ENCODE peak calls at places on chromosomes 11 and 22, in nine cellular contexts. D, E, H, X, Z, S, U, I and O are unnamed samples.

GRCh38 chr11:33258631-33259184 is 1.5 kb downstream of the HIPK3 start:
- DNase-seq in Z (peak; percentile 56), H (no peak), S (no peak), I (no peak), X (no peak), U (no peak), D (no peak), E (no peak), O (no peak)

GRCh38 chr11:57357310-57357709 is 19.2 kb downstream of the P2RX3 start:
- DNase-seq in Z (no peak), S (no peak), E (no peak), X (no peak), U (no peak), I (no peak), D (no peak), H (no peak), O (no peak)

GRCh38 chr11:33692013-33692504 is 8.6 kb downstream of the C11orf91 start:
- DNase-seq in S (no peak), H (no peak), X (no peak), U (peak; percentile 85), D (peak; percentile 76), Z (peak; percentile 98), E (peak; percentile 15), I (peak; percentile 56), O (peak; percentile 67)

GRCh38 chr11:74204692-74205091 is 33.6 kb downstream of the PPME1 start:
- DNase-seq in S (no peak), U (no peak), E (no peak), X (no peak), Z (no peak), I (peak; percentile 38), H (no peak), D (no peak), O (no peak)

GRCh38 chr22:44862981-44863860 is 110.8 kb downstream of the ARHGAP8 start:
- DNase-seq in U (no peak), S (no peak), H (no peak), E (peak; percentile 73), X (no peak), Z (no peak), I (peak; percentile 37), D (no peak), O (no peak)

GRCh38 chr11:30586251-30587144 is at the start of gene MPPED2:
- DNase-seq in H (peak; percentile 73), Z (no peak), X (no peak), D (peak; percentile 78), E (peak; percentile 83), S (peak; percentile 56), U (peak; percentile 15), I (peak; percentile 43), O (peak; percentile 64)

GRCh38 chr22:20402960-20403778 is 9.2 kb downstream of the ZNF74 start:
- DNase-seq in S (no peak), Z (no peak), I (no peak), X (no peak), E (no peak), U (no peak), H (no peak), D (no peak), O (no peak)

GRCh38 chr11:67295846-67296245 is 6.7 kb downstream of the ANKRD13D start:
- DNase-seq in X (no peak), I (no peak), Z (no peak), S (no peak), E (no peak), H (no peak), D (no peak), U (no peak), O (no peak)

GRCh38 chr22:43823911-43824665 is 12.0 kb upstream of the EFCAB6 start:
- DNase-seq in D (peak; percentile 32), U (no peak), X (no peak), E (no peak), H (no peak), Z (no peak), S (peak; percentile 5), I (no peak), O (no peak)

GRCh38 chr22:19291218-19291579 is 320 bp downstream of the CLTCL1 start:
- DNase-seq in E (peak; percentile 51), D (peak; percentile 75), H (peak; percentile 78), S (peak; percentile 50), Z (no peak), I (peak; percentile 11), U (no peak), X (no peak), O (peak; percentile 69)

GRCh38 chr22:39117585-39118191 is 20.6 kb downstream of the APOBEC3H start:
- DNase-seq in Z (peak; percentile 49), X (peak; percentile 57), U (peak; percentile 22), H (peak; percentile 50), I (peak; percentile 92), D (peak; percentile 17), E (peak; percentile 39), S (no peak), O (no peak)

GRCh38 chr11:117625237-117625636 is 171.8 kb downstream of the DSCAML1 start:
- DNase-seq in U (no peak), X (no peak), I (no peak), E (no peak), S (no peak), D (no peak), Z (no peak), H (peak; percentile 69), O (no peak)

GRCh38 chr11:110295487-110296225 is 758 bp downstream of the RDX start:
- DNase-seq in E (peak; percentile 75), S (peak; percentile 64), U (peak; percentile 75), I (peak; percentile 90), D (peak; percentile 71), Z (peak; percentile 40), H (peak; percentile 77), X (peak; percentile 21), O (peak; percentile 67)

GRCh38 chr22:44159811-44160210 is 20.9 kb upstream of the PARVG start:
- DNase-seq in X (no peak), E (no peak), D (peak; percentile 19), S (no peak), H (no peak), I (no peak), U (no peak), Z (no peak), O (peak; percentile 9)

GRCh38 chr11:83528225-83528624 is 242.1 kb upstream of the CCDC90B start:
- DNase-seq in U (no peak), S (no peak), D (no peak), H (no peak), Z (no peak), X (no peak), I (no peak), E (no peak), O (no peak)

GRCh38 chr11:102177974-102178631 is 67.9 kb downstream of the YAP1 start:
- DNase-seq in D (no peak), H (no peak), S (no peak), Z (peak; percentile 94), U (no peak), E (peak; percentile 24), I (no peak), X (no peak), O (no peak)

GRCh38 chr11:45264839-45265515 is 21.2 kb downstream of the SYT13 start:
- DNase-seq in S (no peak), H (no peak), E (no peak), Z (peak; percentile 87), X (no peak), D (no peak), U (no peak), I (no peak), O (no peak)

GRCh38 chr11:97202613-97203292 is 812.9 kb downstream of the JRKL start:
- DNase-seq in U (no peak), I (no peak), S (no peak), D (no peak), E (peak; percentile 22), X (no peak), Z (no peak), H (no peak), O (no peak)

GRCh38 chr11:100403817-100404216 is 283.3 kb upstream of the ARHGAP42 start:
- DNase-seq in X (no peak), D (no peak), E (peak; percentile 30), I (no peak), H (no peak), U (no peak), S (no peak), Z (peak; percentile 89), O (no peak)

GRCh38 chr11:77395460-77396175 is 78.3 kb downstream of the PAK1 start:
- DNase-seq in D (no peak), U (peak; percentile 13), H (no peak), I (no peak), X (no peak), Z (no peak), S (no peak), E (no peak), O (no peak)

GRCh38 chr11:35293034-35293433 is 126.3 kb downstream of the SLC1A2 start:
- DNase-seq in H (no peak), U (no peak), Z (no peak), D (no peak), S (no peak), I (peak; percentile 37), X (no peak), E (no peak), O (no peak)

GRCh38 chr11:44746894-44747293 is 20.1 kb downstream of the TSPAN18 start:
- DNase-seq in E (no peak), I (no peak), D (no peak), Z (no peak), X (no peak), H (no peak), U (no peak), S (no peak), O (peak; percentile 81)

GRCh38 chr11:26703792-26704191 is 18.1 kb downstream of the SLC5A12 start:
- DNase-seq in H (no peak), E (no peak), S (no peak), X (no peak), D (no peak), U (no peak), Z (no peak), I (no peak), O (no peak)

GRCh38 chr22:39209756-39210155 is 35.0 kb downstream of the PDGFB start:
- DNase-seq in H (peak; percentile 23), D (no peak), S (no peak), X (no peak), I (no peak), E (no peak), U (peak; percentile 32), Z (no peak), O (no peak)

GRCh38 chr22:36554101-36554500 is 25.1 kb upstream of the EIF3D start:
- DNase-seq in Z (no peak), X (no peak), D (no peak), H (no peak), S (no peak), I (no peak), U (no peak), E (peak; percentile 52), O (no peak)